ENCODE peak calls at places on chromosomes 4 and X, in four cellular contexts. W, N, T and Z are unnamed samples.

GRCh38 chrX:134836497-134836968 is 154.3 kb upstream of the SMIM10 start:
- DNase-seq in W (peak), N (no peak), T (no peak), Z (no peak)

GRCh38 chr4:184028571-184028996 is 123.5 kb downstream of the STOX2 start:
- DNase-seq in W (no peak), N (no peak), T (no peak), Z (no peak)

GRCh38 chr4:185357220-185357619 is 38.5 kb downstream of the LRP2BP start:
- DNase-seq in W (no peak), N (no peak), T (no peak), Z (no peak)

GRCh38 chrX:19772306-19772705 is 115.1 kb downstream of the SH3KBP1 start:
- DNase-seq in W (peak), N (no peak), T (no peak), Z (no peak)

GRCh38 chr4:115841873-115842272 is 728.5 kb upstream of the NDST4 start:
- DNase-seq in W (no peak), N (no peak), T (no peak), Z (no peak)

GRCh38 chr4:128287159-128287870 is at the start of gene PGRMC2:
- DNase-seq in W (peak), N (peak), T (peak), Z (peak)

GRCh38 chr4:75678965-75679364 is 5.8 kb upstream of the G3BP2 start:
- DNase-seq in W (no peak), N (no peak), T (no peak), Z (no peak)

GRCh38 chr4:128768373-128768996 is 41.0 kb upstream of the JADE1 start:
- DNase-seq in W (peak), N (no peak), T (no peak), Z (peak)

GRCh38 chr4:27013012-27013411 is 152.4 kb downstream of the STIM2 start:
- DNase-seq in W (no peak), N (no peak), T (no peak), Z (no peak)

GRCh38 chr4:17273047-17273446 is 238.8 kb downstream of the QDPR start:
- DNase-seq in W (peak), N (no peak), T (no peak), Z (no peak)

GRCh38 chr4:145501051-145501660 is 19.5 kb downstream of the SMAD1 start:
- DNase-seq in W (no peak), N (no peak), T (no peak), Z (no peak)

GRCh38 chr4:129358571-129358970 is 262.6 kb downstream of the C4orf33 start:
- DNase-seq in W (peak), N (no peak), T (no peak), Z (peak)

GRCh38 chr4:101823864-101824263 is 33.3 kb downstream of the BANK1 start:
- DNase-seq in W (no peak), N (no peak), T (no peak), Z (no peak)

GRCh38 chr4:142128529-142128928 is 492.1 kb downstream of the IL15 start:
- DNase-seq in W (peak), N (no peak), T (no peak), Z (no peak)

GRCh38 chrX:70253377-70254062 is 6.5 kb downstream of the P2RY4 start:
- DNase-seq in W (peak), N (no peak), T (no peak), Z (peak)

DNA sequence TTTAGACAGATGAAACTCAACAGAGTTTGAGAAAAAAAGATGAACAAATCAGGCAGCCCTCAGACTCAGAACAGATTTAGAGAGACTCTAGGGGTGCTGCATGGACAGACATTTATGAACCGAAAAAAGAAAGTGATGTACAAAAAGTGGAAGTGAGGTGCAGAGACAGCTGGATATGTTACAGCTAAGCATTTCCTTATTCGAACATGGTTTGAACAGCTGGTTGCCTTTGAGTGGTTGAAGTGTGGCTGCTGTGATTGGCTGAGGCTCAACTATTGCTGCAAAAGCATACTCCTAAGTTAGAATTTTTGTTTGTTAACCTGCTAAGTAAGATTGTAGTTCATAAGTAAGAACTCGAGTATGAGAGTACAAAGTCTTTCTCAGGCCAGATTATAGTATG is 331.5 kb upstream of the PABPC4L start:
- DNase-seq in W (no peak), N (no peak), T (no peak), Z (no peak)
- H4K5ac ChIP-seq in W (no peak), N (no peak), T (no peak), Z (no peak)

GRCh38 chr4:35520059-35520458 is 724.3 kb downstream of the ARAP2 start:
- DNase-seq in W (no peak), N (peak), T (no peak), Z (no peak)
- H3K18ac ChIP-seq in W (no peak), N (no peak), T (no peak), Z (no peak)

DNA sequence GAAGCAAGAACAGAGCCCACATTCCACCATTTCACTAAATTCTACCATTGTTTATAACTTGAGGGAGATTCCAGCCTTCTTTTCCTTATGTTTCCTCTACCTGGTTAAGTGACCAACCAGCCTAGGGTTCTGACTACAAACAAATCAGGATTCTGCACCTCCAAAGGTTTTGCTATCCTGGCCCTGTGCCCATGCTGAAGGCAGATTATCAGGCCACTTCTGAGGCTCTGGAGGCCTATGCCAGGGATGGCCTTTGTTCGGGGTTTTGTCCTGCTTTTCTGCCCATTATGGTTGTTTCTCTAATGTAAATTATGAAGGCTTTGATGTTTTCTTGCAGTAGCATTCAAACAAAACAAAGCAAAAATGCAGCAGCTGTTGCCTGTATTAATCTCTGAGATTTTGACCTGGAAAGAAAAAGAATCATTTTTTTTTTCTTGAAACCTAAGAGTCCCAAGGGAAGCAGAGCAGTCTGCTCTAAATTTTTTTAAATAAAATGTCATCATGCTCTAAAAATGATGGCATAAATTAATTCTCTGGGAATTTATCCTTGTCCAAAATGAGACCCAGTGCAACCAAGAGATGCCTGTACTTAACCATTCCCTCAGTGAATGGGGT is 55.6 kb downstream of the RNF150 start:
- DNase-seq in W (no peak), N (no peak), T (no peak), Z (no peak)
- H4K5ac ChIP-seq in W (no peak), N (no peak), T (no peak), Z (no peak)

DNA sequence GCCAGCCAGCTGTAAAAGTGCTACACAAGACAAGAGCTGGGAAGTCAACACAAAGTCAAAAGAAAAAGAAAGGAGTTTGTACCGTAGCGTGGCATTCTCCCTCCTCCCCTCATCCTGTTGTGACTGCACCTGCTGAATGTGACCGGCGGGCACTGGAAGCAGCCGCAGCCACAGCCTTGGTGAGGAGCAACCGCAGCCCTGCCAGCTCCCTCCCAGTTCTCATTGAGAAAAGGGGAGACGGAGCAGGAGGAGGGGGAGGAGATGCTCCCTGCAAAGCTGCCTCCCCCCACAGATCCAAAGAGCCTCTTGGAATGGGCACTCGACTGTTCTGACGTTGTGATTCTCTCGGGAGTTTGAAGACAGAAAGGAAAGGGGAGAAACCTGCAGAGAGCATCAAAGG is 429.9 kb downstream of the MAPK10 start:
- DNase-seq in W (no peak), N (no peak), T (peak), Z (no peak)
- H3K18ac ChIP-seq in W (no peak), N (no peak), T (no peak), Z (no peak)

GRCh38 chrX:21700289-21700688 is 42.2 kb upstream of the KLHL34 start:
- DNase-seq in W (no peak), N (no peak), T (no peak), Z (no peak)

GRCh38 chrX:21705215-21705614 is 47.1 kb upstream of the KLHL34 start:
- DNase-seq in W (no peak), N (no peak), T (no peak), Z (no peak)

GRCh38 chrX:21702725-21703228 is 44.6 kb upstream of the KLHL34 start:
- DNase-seq in W (no peak), N (no peak), T (no peak), Z (no peak)

GRCh38 chrX:21698274-21698673 is 40.1 kb upstream of the KLHL34 start:
- DNase-seq in W (no peak), N (no peak), T (no peak), Z (no peak)

GRCh38 chrX:21700967-21701366 is 42.8 kb upstream of the KLHL34 start:
- DNase-seq in W (no peak), N (no peak), T (no peak), Z (no peak)
- H4K5ac ChIP-seq in W (no peak), N (no peak), T (no peak), Z (no peak)

DNA sequence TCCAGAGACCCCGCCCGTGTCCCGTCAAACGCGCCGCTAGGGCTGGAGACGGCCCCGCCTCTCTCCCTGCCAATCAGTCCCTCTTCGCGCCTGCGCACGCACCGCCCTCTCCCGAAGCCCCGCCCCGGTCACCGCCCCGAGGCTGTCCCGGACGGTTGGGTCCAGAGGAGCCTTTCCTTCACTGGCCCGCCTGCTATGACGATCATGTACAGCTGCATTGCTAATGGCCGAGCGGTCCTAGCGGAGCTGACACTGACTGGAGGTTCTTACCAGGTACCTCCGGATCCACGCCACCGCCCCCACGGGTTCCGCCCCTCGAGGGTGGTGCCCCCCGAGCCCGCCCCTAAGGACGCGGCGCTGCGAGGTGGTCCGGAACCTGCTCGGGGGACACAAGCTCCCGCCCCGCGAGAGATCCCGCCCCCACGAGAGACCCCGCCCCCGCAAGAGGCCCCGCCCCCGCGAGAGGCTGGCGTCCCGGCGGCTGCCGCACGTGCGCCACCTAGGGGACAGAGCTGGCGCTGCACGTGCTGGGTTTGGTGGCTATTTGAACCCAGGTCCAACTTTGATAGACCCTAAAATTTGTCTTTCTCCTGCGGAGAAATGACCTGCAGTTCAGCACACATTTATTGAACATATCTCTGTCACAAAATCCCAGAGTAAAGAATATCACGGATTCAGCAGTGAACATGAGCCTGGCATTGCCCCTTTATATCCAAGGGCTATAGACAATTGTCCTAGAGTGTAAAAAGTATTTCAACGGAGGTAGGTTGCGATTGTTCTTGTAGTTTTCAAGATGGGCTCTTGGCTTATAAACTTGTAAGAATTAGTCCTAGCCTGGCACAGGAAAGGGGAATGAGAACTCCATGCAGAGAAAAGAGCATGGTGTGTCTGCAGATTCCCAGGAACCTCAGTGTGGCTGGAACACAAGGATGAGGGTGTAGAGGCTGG is 88.7 kb downstream of the HNRNPD start:
- DNase-seq in W (peak), N (peak), T (peak), Z (peak)
- H3K18ac ChIP-seq in W (no peak), N (no peak), T (no peak), Z (no peak)

DNA sequence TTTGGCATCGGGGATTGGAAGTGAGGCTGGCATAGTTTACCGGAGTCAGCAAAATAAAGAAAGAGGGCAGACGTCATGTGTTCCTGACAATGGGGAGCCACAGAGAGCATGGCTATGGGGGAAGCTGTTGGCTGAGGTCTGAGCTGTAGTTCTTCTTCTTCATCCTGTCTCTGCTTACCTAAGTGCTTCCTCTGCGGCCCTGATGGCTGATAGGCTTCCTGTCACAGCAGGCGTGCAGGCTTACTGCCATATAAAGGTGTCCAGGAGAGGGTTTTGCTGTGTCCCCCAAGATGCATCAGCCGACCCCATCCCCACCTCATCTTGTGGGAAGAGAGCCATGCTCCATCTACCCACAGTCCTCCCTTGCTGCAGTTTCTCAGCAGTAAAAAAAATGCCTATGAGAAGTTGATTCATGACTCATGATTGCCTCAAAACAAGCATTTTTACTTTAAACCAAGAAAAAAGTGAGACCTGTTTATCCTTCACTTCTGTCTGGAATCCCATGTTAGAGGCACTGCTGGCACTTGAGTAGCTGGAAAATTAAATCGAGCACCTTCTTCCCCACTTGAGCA is 238.0 kb downstream of the EVC2 start:
- DNase-seq in W (peak), N (no peak), T (no peak), Z (no peak)
- H4K5ac ChIP-seq in W (no peak), N (no peak), T (no peak), Z (no peak)

GRCh38 chr4:15958562-15958961 is 4.4 kb downstream of the FGFBP2 start:
- DNase-seq in W (no peak), N (no peak), T (no peak), Z (no peak)

GRCh38 chr4:15951781-15952180 is 11.2 kb downstream of the FGFBP2 start:
- DNase-seq in W (no peak), N (no peak), T (no peak), Z (no peak)

GRCh38 chr4:15956179-15956850 is 6.7 kb downstream of the FGFBP2 start:
- DNase-seq in W (peak), N (peak), T (peak), Z (peak)

GRCh38 chr4:15953625-15954024 is 9.3 kb downstream of the FGFBP2 start:
- DNase-seq in W (no peak), N (no peak), T (no peak), Z (peak)

GRCh38 chr4:15955670-15956069 is 7.3 kb downstream of the FGFBP2 start:
- DNase-seq in W (peak), N (no peak), T (no peak), Z (peak)
- H3K18ac ChIP-seq in W (no peak), N (no peak), T (no peak), Z (no peak)

GRCh38 chr4:3859571-3859970 is 93.4 kb downstream of the ADRA2C start:
- DNase-seq in W (no peak), N (no peak), T (no peak), Z (no peak)

GRCh38 chr4:3857316-3857926 is 91.2 kb downstream of the ADRA2C start:
- DNase-seq in W (no peak), N (no peak), T (no peak), Z (no peak)

GRCh38 chr4:3856604-3857204 is 90.5 kb downstream of the ADRA2C start:
- DNase-seq in W (no peak), N (no peak), T (no peak), Z (no peak)

GRCh38 chr4:3858765-3859388 is 92.7 kb downstream of the ADRA2C start:
- DNase-seq in W (no peak), N (no peak), T (no peak), Z (no peak)

GRCh38 chr4:3858046-3858730 is 92.0 kb downstream of the ADRA2C start:
- DNase-seq in W (no peak), N (peak), T (no peak), Z (no peak)
- H4K5ac ChIP-seq in W (no peak), N (no peak), T (no peak), Z (no peak)